ENCODE peak calls at places on chromosomes 4 and X, in four cellular contexts. B is esophagus squamous epithelium, T is tibial nerve, O is body of pancreas. C is an unnamed sample. For H3K9me3, the result is how much of the 10 kb centered on the place peaks cover.

GRCh38 chr4:134634301-134634700 is 432.7 kb upstream of the PABPC4L start:
- DNase-seq in B (no peak), O (no peak), T (no peak), C (no peak)

GRCh38 chr4:8506373-8507250 is 66.0 kb downstream of the TRMT44 start:
- DNase-seq in B (no peak), T (peak), O (peak), C (no peak)

GRCh38 chrX:41912922-41913321 is 10.4 kb downstream of the CASK start:
- DNase-seq in O (no peak), B (no peak), T (no peak), C (no peak)

GRCh38 chrX:1685460-1685859 is 70.6 kb downstream of the ASMT start:
- DNase-seq in T (no peak), B (no peak), O (no peak), C (peak)

GRCh38 chrX:102832661-102833060 is 104.4 kb upstream of the RAB40AL start:
- DNase-seq in O (no peak), B (no peak), T (no peak), C (no peak)

GRCh38 chrX:40867352-40867751 is 132.0 kb upstream of the MED14 start:
- DNase-seq in T (no peak), B (no peak), O (peak), C (no peak)

GRCh38 chr4:3276961-3277360 is 15.9 kb upstream of the RGS12 start:
- DNase-seq in T (no peak), B (no peak), O (no peak), C (no peak)

GRCh38 chrX:51837926-51838325 is 55.5 kb upstream of the MAGED1 start:
- DNase-seq in B (no peak), O (peak), T (peak), C (peak)

GRCh38 chrX:42948723-42949122 is 170.8 kb upstream of the PPP1R2C start:
- DNase-seq in B (no peak), T (no peak), O (no peak), C (no peak)

GRCh38 chrX:104670051-104670450 is 104.1 kb downstream of the IL1RAPL2 start:
- DNase-seq in B (no peak), O (peak), T (no peak), C (no peak)

GRCh38 chrX:40035726-40036125 is 62.0 kb downstream of the BCOR start:
- DNase-seq in B (no peak), T (no peak), O (no peak), C (no peak)

GRCh38 chr4:98519268-98519993 is 139.0 kb downstream of the TSPAN5 start:
- DNase-seq in O (no peak), T (no peak), B (no peak), C (no peak)

GRCh38 chrX:155070038-155070437 is 898 bp downstream of the CMC4 start:
- DNase-seq in O (no peak), B (no peak), T (no peak), C (no peak)

GRCh38 chr4:17562157-17562556 is 14.8 kb upstream of the LAP3 start:
- DNase-seq in T (no peak), B (no peak), O (no peak), C (no peak)

GRCh38 chr4:187128971-187129370 is 405.3 kb upstream of the FAT1 start:
- DNase-seq in T (no peak), O (no peak), B (no peak), C (no peak)

GRCh38 chr4:21827575-21827974 is 121.0 kb downstream of the KCNIP4 start:
- DNase-seq in O (no peak), B (no peak), T (no peak), C (no peak)

GRCh38 chr4:5203309-5203708 is 152.0 kb downstream of the STK32B start:
- DNase-seq in T (no peak), O (no peak), B (no peak), C (no peak)

GRCh38 chr4:102342404-102343074 is 2.7 kb downstream of the SLC39A8 start:
- DNase-seq in B (no peak), T (no peak), O (no peak), C (no peak)

GRCh38 chrX:41621236-41621651 is 67.5 kb upstream of the GPR34 start:
- DNase-seq in B (no peak), O (peak), T (no peak), C (no peak)

GRCh38 chr4:68152411-68152810 is 22.7 kb upstream of the TMPRSS11F start:
- DNase-seq in O (no peak), B (no peak), T (no peak), C (no peak)

GRCh38 chrX:40021647-40022046 is 76.1 kb downstream of the BCOR start:
- DNase-seq in O (no peak), T (no peak), B (no peak), C (no peak)

GRCh38 chr4:140296335-140296753 is 77.1 kb upstream of the SCOC start:
- DNase-seq in O (peak), T (peak), B (peak), C (peak)

GRCh38 chr4:159357350-159357749 is 254.5 kb downstream of the RAPGEF2 start:
- DNase-seq in T (no peak), O (no peak), B (no peak), C (no peak)

GRCh38 chrX:38649227-38649626 is 87.9 kb downstream of the TSPAN7 start:
- DNase-seq in B (no peak), T (no peak), O (no peak), C (no peak)

GRCh38 chrX:38652934-38653442 is 91.6 kb downstream of the TSPAN7 start:
- DNase-seq in B (no peak), T (no peak), O (no peak), C (no peak)

GRCh38 chrX:38651625-38652601 is 90.6 kb downstream of the TSPAN7 start:
- DNase-seq in B (no peak), O (no peak), T (no peak), C (no peak)

GRCh38 chrX:38646129-38646528 is 84.8 kb downstream of the TSPAN7 start:
- DNase-seq in T (no peak), O (no peak), B (no peak), C (no peak)

DNA sequence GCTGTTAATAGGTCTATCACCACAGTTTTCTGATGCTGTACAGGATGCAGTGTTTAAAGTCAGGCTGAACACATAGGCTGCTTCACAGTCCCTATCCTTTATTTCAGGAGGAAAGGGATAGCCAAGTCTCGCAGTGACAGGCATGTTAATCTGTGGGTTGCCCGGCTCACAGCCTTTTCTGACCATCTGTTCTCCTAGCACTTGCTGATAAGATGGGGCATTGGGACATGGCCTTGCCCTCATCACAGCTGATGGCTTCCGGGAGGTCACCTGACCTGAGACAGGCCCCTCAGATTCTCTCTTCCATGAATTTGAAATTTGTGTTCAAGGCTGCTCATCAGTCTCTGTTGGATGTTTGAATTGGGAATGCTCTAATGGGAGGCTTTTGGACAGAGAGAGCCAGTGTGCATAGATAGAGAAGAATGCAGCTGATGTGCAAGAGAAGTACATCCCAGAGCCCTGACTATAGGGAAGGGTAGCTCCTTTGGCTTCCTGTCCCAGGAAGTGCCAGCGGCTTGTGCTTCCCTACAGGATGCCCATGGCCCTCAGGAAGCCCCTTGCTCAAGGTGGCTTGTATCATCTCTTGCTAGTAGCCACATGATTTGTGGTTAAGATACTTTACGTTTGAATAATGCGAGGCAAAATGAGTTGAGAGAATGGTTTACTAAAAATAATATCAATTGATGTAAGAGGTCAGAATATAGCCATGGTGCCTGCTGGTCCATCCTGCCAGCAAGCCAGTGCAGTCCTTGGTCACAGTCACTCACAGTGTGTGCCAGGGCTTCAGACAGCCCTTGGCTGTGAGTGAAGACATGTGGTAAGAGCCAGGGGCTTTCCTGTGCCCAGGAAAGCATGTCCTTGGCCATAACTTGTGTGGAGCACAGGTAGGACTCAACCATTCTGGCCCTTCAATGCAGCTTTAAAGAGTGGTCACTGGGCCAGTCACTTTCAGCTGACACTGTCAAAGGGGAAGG is 88.6 kb downstream of the TSPAN7 start:
- DNase-seq in O (no peak), B (no peak), T (no peak), C (no peak)
- H3K27ac ChIP-seq in O (no peak), B (no peak), T (no peak), C (no peak)

DNA sequence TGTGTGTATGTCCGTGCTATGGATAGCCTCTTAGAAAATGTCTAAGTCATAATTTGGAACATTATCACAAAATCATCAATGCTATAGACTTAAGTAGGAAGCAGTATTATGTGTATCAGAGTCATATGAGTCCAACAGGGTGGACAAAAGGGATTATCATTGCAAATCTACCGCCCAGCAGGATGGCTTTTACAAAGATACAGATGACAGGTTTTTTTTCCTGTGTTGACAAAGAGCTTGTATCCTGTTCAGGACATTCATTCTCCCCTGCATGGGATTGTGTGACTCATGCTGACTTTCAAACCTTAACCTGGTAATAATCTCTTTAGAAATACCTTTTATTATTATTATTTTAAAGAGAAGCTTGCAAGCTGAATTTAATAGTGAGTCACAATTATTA is 310.3 kb upstream of the GNPDA2 start:
- DNase-seq in O (no peak), T (no peak), B (no peak), C (no peak)
- H3K9me3 ChIP-seq in O (under half), T (under half), B (under half), C (under half)

GRCh38 chr4:25658357-25658771 is 2.7 kb downstream of the SLC34A2 start:
- DNase-seq in B (no peak), T (no peak), O (no peak), C (no peak)
- H3K27ac ChIP-seq in B (no peak), T (no peak), O (no peak), C (no peak)

DNA sequence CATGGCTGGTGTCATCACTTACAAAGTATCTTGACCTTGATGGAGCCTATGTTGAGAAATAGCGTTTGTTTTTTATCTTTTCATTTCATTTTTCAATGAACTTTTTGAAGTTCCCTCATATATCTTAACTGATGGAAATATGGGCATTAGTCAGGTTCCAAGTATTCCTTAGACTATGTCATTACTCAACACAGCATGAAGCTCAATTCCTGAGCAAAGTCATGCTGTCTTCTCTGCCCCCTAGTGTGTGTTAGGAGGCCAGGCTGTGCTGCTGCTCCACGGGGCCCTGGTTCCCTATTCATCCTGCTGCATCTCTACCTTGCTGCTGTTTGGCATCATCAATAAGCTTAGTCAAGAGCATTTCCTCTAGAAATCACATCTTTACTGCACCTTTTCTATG is 40.9 kb downstream of the GPR143 start:
- DNase-seq in O (no peak), T (no peak), B (no peak), C (no peak)
- H3K9me3 ChIP-seq in O (under half), T (under half), B (under half), C (under half)

GRCh38 chr4:99828477-99828876 is 11.8 kb downstream of the DAPP1 start:
- DNase-seq in T (no peak), O (no peak), B (no peak), C (no peak)
- H3K27ac ChIP-seq in T (no peak), O (no peak), B (peak), C (no peak)

GRCh38 chr4:24965627-24966026 is 52.8 kb upstream of the CCDC149 start:
- DNase-seq in T (no peak), B (no peak), O (no peak), C (no peak)
- H3K9me3 ChIP-seq in T (under half), B (under half), O (under half), C (under half)

DNA sequence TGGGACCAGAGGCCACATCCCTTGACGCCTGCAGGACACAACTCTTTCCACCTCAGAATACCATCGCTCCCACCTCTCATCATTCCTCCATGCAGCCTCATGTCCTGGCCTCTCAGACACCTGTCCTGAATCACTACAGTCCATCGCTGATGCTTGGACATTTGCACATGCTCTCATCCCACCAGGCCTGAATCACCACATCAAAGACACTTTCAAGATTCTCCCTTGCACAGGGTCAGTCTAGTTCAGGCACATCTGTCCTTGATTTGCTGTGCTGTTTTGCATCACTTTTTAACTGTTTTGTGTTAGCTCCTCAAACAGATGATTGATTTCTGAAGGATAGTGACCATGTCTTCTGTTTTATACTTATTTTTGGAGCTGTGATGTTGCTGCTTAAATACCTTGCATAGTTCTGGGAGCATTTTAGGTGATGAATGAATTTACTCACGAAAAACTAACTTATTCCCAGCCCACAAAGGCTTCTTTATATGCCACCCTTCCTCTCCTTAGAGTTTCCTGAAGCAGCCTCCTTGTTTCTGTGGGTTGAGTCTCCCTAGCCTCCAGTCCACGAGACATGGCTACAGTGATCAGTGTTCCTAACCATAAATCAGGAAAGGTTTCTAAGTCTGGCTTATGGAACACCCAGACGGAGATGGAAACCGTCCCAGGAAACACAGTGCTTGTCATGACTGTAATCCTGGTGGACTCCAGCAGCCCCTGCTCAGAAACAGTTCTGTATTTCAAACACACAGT is 2.7 kb downstream of the FAM114A1 start:
- DNase-seq in O (no peak), T (no peak), B (no peak), C (no peak)
- H3K27ac ChIP-seq in O (no peak), T (peak), B (peak), C (peak)

GRCh38 chrX:66677430-66677829 is 38.6 kb upstream of the EDA2R start:
- DNase-seq in T (no peak), B (no peak), O (no peak), C (no peak)
- H3K9me3 ChIP-seq in T (under half), B (under half), O (under half), C (under half)

C was measured in esophagus muscularis mucosa.